ENCODE peak calls at places on chromosomes 3 and 15, in ten cellular contexts. R is stimulated activated naive B cell treated with anti-CD40 and anti-IgM and Interleukin-4, amounts not matched to agents 10 μg/mL and 1 μg/mL and 100 μg/mL, for 72 hours; S is AG08396; I is ureter; Y is MM.1S; L is stimulated activated CD8-positive, alpha-beta memory T cell treated with anti-CD3 and anti-CD28 coated beads, Interleukin-12 subunit alpha, Interleukin-12 subunit beta, amount 100 ng/mL, for 4 hours; H is HS-5; T is mucosa of descending colon; K is stimulated activated CD4-positive, alpha-beta T cell treated with anti-CD3 and anti-CD28 coated beads, Interleukin-12 subunit alpha, Interleukin-12 subunit beta, amount 100 ng/mL, for 48 hours; F is endothelial cell. C is an unnamed sample.

GRCh38 chr3:14460342-14461005 is 58.1 kb downstream of the SLC6A6 start:
- DNase-seq in R (no peak), S (peak), I (peak), Y (no peak), L (no peak), H (no peak), T (peak), K (no peak), F (no peak), C (peak)

GRCh38 chr3:137035631-137036030 is 77.8 kb downstream of the IL20RB start:
- DNase-seq in R (no peak), S (peak), I (no peak), Y (no peak), L (no peak), H (no peak), T (no peak), K (no peak), F (peak), C (peak)

GRCh38 chr3:139935071-139935865 is at the start of gene CLSTN2:
- DNase-seq in R (peak), S (peak), I (peak), Y (peak), L (no peak), H (no peak), T (peak), K (peak), F (peak), C (peak)

GRCh38 chr3:174156200-174156599 is 702.9 kb upstream of the NAALADL2 start:
- DNase-seq in R (no peak), S (no peak), I (no peak), Y (peak), L (no peak), H (no peak), T (no peak), K (no peak), F (no peak), C (no peak)

GRCh38 chr3:128328546-128329458 is 137.9 kb downstream of the DNAJB8 start:
- DNase-seq in R (no peak), S (no peak), I (peak), Y (no peak), L (no peak), H (no peak), T (no peak), K (no peak), F (no peak), C (no peak)

GRCh38 chr15:70236306-70237103 is 138.8 kb upstream of the TLE3 start:
- DNase-seq in R (no peak), S (peak), I (no peak), Y (no peak), L (no peak), H (peak), T (no peak), K (no peak), F (no peak), C (no peak)

GRCh38 chr3:47096955-47097354 is 67.0 kb downstream of the SETD2 start:
- DNase-seq in R (no peak), S (peak), I (no peak), Y (no peak), L (no peak), H (peak), T (no peak), K (no peak), F (no peak), C (no peak)

GRCh38 chr15:71627604-71628003 is 182.8 kb upstream of the NR2E3 start:
- DNase-seq in R (no peak), S (no peak), I (no peak), Y (no peak), L (no peak), H (no peak), T (no peak), K (no peak), F (no peak), C (no peak)

GRCh38 chr3:8001307-8001706 is 500.3 kb upstream of the LMCD1 start:
- DNase-seq in R (no peak), S (no peak), I (no peak), Y (no peak), L (no peak), H (no peak), T (no peak), K (no peak), F (no peak), C (no peak)

GRCh38 chr3:23921052-23921511 is 4.2 kb downstream of the RPL15 start:
- DNase-seq in R (no peak), S (no peak), I (no peak), Y (no peak), L (no peak), H (no peak), T (no peak), K (no peak), F (no peak), C (no peak)

GRCh38 chr3:31699309-31699953 is 166.7 kb downstream of the STT3B start:
- DNase-seq in R (no peak), S (no peak), I (no peak), Y (no peak), L (no peak), H (peak), T (no peak), K (no peak), F (no peak), C (no peak)

GRCh38 chr15:51267714-51268105 is 70.7 kb downstream of the CYP19A1 start:
- DNase-seq in R (no peak), S (peak), I (no peak), Y (no peak), L (no peak), H (no peak), T (no peak), K (no peak), F (peak), C (peak)

GRCh38 chr3:97960561-97961275 is 11.5 kb downstream of the RIOX2 start:
- DNase-seq in R (no peak), S (no peak), I (no peak), Y (no peak), L (no peak), H (no peak), T (no peak), K (no peak), F (no peak), C (no peak)

GRCh38 chr15:85730001-85730820 is 64.5 kb downstream of the KLHL25 start:
- DNase-seq in R (peak), S (peak), I (no peak), Y (peak), L (no peak), H (peak), T (no peak), K (no peak), F (peak), C (peak)

GRCh38 chr3:43870110-43870509 is 179.4 kb downstream of the ABHD5 start:
- DNase-seq in R (no peak), S (peak), I (no peak), Y (no peak), L (no peak), H (no peak), T (no peak), K (no peak), F (no peak), C (peak)